ENCODE peak calls at places on chromosomes 1 and 21, in five cellular contexts. One of them, this sample, is unnamed.
A peak's percentile ranks its signal among the peaks of the same experiment; 100 is the strongest.

GRCh38 chr1:30919025-30919881 is 10.7 kb upstream of the SDC3 start:
- DNase-seq in omental fat pad: no peak
- DNase-seq in IMR-90: peak; percentile 81
- DNase-seq in HFF-Myc: peak; percentile 46
- DNase-seq in AG09319: no peak
- DNase-seq in this sample: peak; percentile 79

GRCh38 chr1:61334718-61335589 is 252.6 kb downstream of the NFIA start:
- DNase-seq in AG09319: no peak
- DNase-seq in IMR-90: no peak
- DNase-seq in omental fat pad: peak; percentile 44
- DNase-seq in HFF-Myc: no peak
- DNase-seq in this sample: peak; percentile 31

GRCh38 chr1:43930949-43931275 is 2.7 kb upstream of the ARTN start:
- DNase-seq in AG09319: no peak
- DNase-seq in omental fat pad: no peak
- DNase-seq in HFF-Myc: no peak
- DNase-seq in IMR-90: no peak
- DNase-seq in this sample: no peak

GRCh38 chr1:31421404-31422040 is 8.5 kb downstream of the SERINC2 start:
- DNase-seq in IMR-90: peak; percentile 32
- DNase-seq in AG09319: no peak
- DNase-seq in HFF-Myc: no peak
- DNase-seq in omental fat pad: no peak
- DNase-seq in this sample: no peak

GRCh38 chr1:33007190-33008050 is 29.3 kb downstream of the AK2 start:
- DNase-seq in AG09319: peak; percentile 75
- DNase-seq in IMR-90: peak; percentile 94
- DNase-seq in omental fat pad: no peak
- DNase-seq in HFF-Myc: peak; percentile 75
- DNase-seq in this sample: peak; percentile 95

GRCh38 chr1:180167721-180168467 is 13.2 kb downstream of the QSOX1 start:
- DNase-seq in AG09319: no peak
- DNase-seq in HFF-Myc: no peak
- DNase-seq in omental fat pad: no peak
- DNase-seq in IMR-90: peak; percentile 22
- DNase-seq in this sample: no peak

GRCh38 chr1:147771216-147772125 is 11.1 kb upstream of the GJA5 start:
- DNase-seq in HFF-Myc: no peak
- DNase-seq in AG09319: no peak
- DNase-seq in IMR-90: peak; percentile 5
- DNase-seq in omental fat pad: no peak
- DNase-seq in this sample: peak; percentile 28

GRCh38 chr1:8026976-8027747 is 1.1 kb upstream of the ERRFI1 start:
- DNase-seq in HFF-Myc: no peak
- DNase-seq in AG09319: no peak
- DNase-seq in omental fat pad: no peak
- DNase-seq in IMR-90: peak; percentile 80
- DNase-seq in this sample: peak; percentile 64

GRCh38 chr21:37627561-37627960 is 261.0 kb downstream of the DYRK1A start:
- DNase-seq in HFF-Myc: no peak
- DNase-seq in IMR-90: no peak
- DNase-seq in omental fat pad: no peak
- DNase-seq in AG09319: no peak
- DNase-seq in this sample: no peak

GRCh38 chr21:42522771-42523170 is 9.1 kb downstream of the SLC37A1 start:
- DNase-seq in IMR-90: no peak
- DNase-seq in AG09319: no peak
- DNase-seq in omental fat pad: no peak
- DNase-seq in HFF-Myc: no peak
- DNase-seq in this sample: no peak

GRCh38 chr1:170663011-170663410 is 920 bp upstream of the PRRX1 start:
- DNase-seq in AG09319: no peak
- DNase-seq in HFF-Myc: no peak
- DNase-seq in omental fat pad: no peak
- DNase-seq in IMR-90: peak; percentile 49
- DNase-seq in this sample: peak; percentile 81

GRCh38 chr21:34850166-34850695 is 181.4 kb downstream of the CLIC6 start:
- DNase-seq in IMR-90: no peak
- DNase-seq in omental fat pad: no peak
- DNase-seq in HFF-Myc: no peak
- DNase-seq in AG09319: no peak
- DNase-seq in this sample: no peak

GRCh38 chr1:147246910-147247655 is 4.6 kb downstream of the CHD1L start:
- DNase-seq in AG09319: no peak
- DNase-seq in IMR-90: no peak
- DNase-seq in HFF-Myc: no peak
- DNase-seq in omental fat pad: no peak
- DNase-seq in this sample: peak; percentile 7

GRCh38 chr1:36248250-36248894 is 24.1 kb downstream of the THRAP3 start:
- DNase-seq in AG09319: peak; percentile 57
- DNase-seq in omental fat pad: peak; percentile 36
- DNase-seq in HFF-Myc: peak; percentile 60
- DNase-seq in IMR-90: peak; percentile 93
- DNase-seq in this sample: peak; percentile 94

GRCh38 chr1:48617227-48617626 is 145.2 kb upstream of the SPATA6 start:
- DNase-seq in omental fat pad: no peak
- DNase-seq in AG09319: no peak
- DNase-seq in IMR-90: no peak
- DNase-seq in HFF-Myc: no peak
- DNase-seq in this sample: peak; percentile 44

GRCh38 chr21:32136546-32136945 is 142.3 kb downstream of the MIS18A start:
- DNase-seq in IMR-90: no peak
- DNase-seq in omental fat pad: no peak
- DNase-seq in HFF-Myc: no peak
- DNase-seq in AG09319: no peak
- DNase-seq in this sample: no peak

GRCh38 chr1:2642131-2642559 is 9.3 kb upstream of the MMEL1 start:
- DNase-seq in AG09319: no peak
- DNase-seq in HFF-Myc: no peak
- DNase-seq in omental fat pad: no peak
- DNase-seq in IMR-90: no peak
- DNase-seq in this sample: no peak

GRCh38 chr21:42498012-42498411 is 2.0 kb upstream of the RSPH1 start:
- DNase-seq in IMR-90: no peak
- DNase-seq in omental fat pad: no peak
- DNase-seq in HFF-Myc: no peak
- DNase-seq in AG09319: no peak
- DNase-seq in this sample: no peak

GRCh38 chr1:5915587-5916571 is 76.3 kb downstream of the NPHP4 start:
- DNase-seq in AG09319: peak; percentile 10
- DNase-seq in IMR-90: peak; percentile 65
- DNase-seq in HFF-Myc: peak; percentile 25
- DNase-seq in omental fat pad: no peak
- DNase-seq in this sample: peak; percentile 57

GRCh38 chr1:50110656-50111055 is 1.9 kb downstream of the ELAVL4 start:
- DNase-seq in omental fat pad: no peak
- DNase-seq in AG09319: no peak
- DNase-seq in IMR-90: no peak
- DNase-seq in HFF-Myc: no peak
- DNase-seq in this sample: no peak

GRCh38 chr1:16129316-16129715 is 26.6 kb downstream of the EPHA2 start:
- DNase-seq in IMR-90: no peak
- DNase-seq in HFF-Myc: no peak
- DNase-seq in omental fat pad: no peak
- DNase-seq in AG09319: no peak
- DNase-seq in this sample: no peak

GRCh38 chr1:203858055-203858454 is 3.3 kb upstream of the SNRPE start:
- DNase-seq in AG09319: peak; percentile 28
- DNase-seq in HFF-Myc: no peak
- DNase-seq in omental fat pad: no peak
- DNase-seq in IMR-90: peak; percentile 90
- DNase-seq in this sample: peak; percentile 64

GRCh38 chr1:110032327-110032726 is 2.1 kb upstream of the STRIP1 start:
- DNase-seq in HFF-Myc: no peak
- DNase-seq in IMR-90: no peak
- DNase-seq in omental fat pad: no peak
- DNase-seq in AG09319: no peak
- DNase-seq in this sample: no peak

GRCh38 chr1:30757196-30757949 is at the start of gene LAPTM5:
- DNase-seq in HFF-Myc: peak; percentile 53
- DNase-seq in AG09319: no peak
- DNase-seq in omental fat pad: no peak
- DNase-seq in IMR-90: no peak
- DNase-seq in this sample: peak; percentile 68

GRCh38 chr21:36765229-36765628 is 66.3 kb downstream of the SIM2 start:
- DNase-seq in AG09319: no peak
- DNase-seq in HFF-Myc: no peak
- DNase-seq in omental fat pad: no peak
- DNase-seq in IMR-90: peak; percentile 42
- DNase-seq in this sample: peak; percentile 20

GRCh38 chr1:15902882-15903281 is 55.4 kb downstream of the SPEN start:
- DNase-seq in AG09319: no peak
- DNase-seq in omental fat pad: no peak
- DNase-seq in IMR-90: peak; percentile 91
- DNase-seq in HFF-Myc: peak; percentile 35
- DNase-seq in this sample: peak; percentile 89

GRCh38 chr21:28579986-28580550 is 412.6 kb downstream of the LTN1 start:
- DNase-seq in AG09319: no peak
- DNase-seq in omental fat pad: no peak
- DNase-seq in HFF-Myc: no peak
- DNase-seq in IMR-90: no peak
- DNase-seq in this sample: no peak

GRCh38 chr1:182629674-182630073 is 25.5 kb upstream of the RGS16 start:
- DNase-seq in AG09319: no peak
- DNase-seq in HFF-Myc: no peak
- DNase-seq in IMR-90: no peak
- DNase-seq in omental fat pad: no peak
- DNase-seq in this sample: no peak

GRCh38 chr1:234989019-234989418 is 139.6 kb downstream of the TOMM20 start:
- DNase-seq in HFF-Myc: no peak
- DNase-seq in omental fat pad: no peak
- DNase-seq in AG09319: no peak
- DNase-seq in IMR-90: peak; percentile 64
- DNase-seq in this sample: no peak

GRCh38 chr1:10685851-10686403 is 110.5 kb downstream of the CASZ1 start:
- DNase-seq in omental fat pad: no peak
- DNase-seq in HFF-Myc: no peak
- DNase-seq in IMR-90: peak; percentile 16
- DNase-seq in AG09319: no peak
- DNase-seq in this sample: no peak

GRCh38 chr1:1510912-1511532 is 940 bp upstream of the ATAD3A start:
- DNase-seq in omental fat pad: no peak
- DNase-seq in IMR-90: peak; percentile 2
- DNase-seq in AG09319: no peak
- DNase-seq in HFF-Myc: no peak
- DNase-seq in this sample: peak; percentile 19

GRCh38 chr1:155396874-155397476 is 76.3 kb downstream of the RUSC1 start:
- DNase-seq in IMR-90: no peak
- DNase-seq in omental fat pad: no peak
- DNase-seq in AG09319: no peak
- DNase-seq in HFF-Myc: no peak
- DNase-seq in this sample: no peak

GRCh38 chr1:29786791-29787732 is 550.7 kb downstream of the PTPRU start:
- DNase-seq in IMR-90: no peak
- DNase-seq in omental fat pad: no peak
- DNase-seq in AG09319: no peak
- DNase-seq in HFF-Myc: no peak
- DNase-seq in this sample: no peak

DNA sequence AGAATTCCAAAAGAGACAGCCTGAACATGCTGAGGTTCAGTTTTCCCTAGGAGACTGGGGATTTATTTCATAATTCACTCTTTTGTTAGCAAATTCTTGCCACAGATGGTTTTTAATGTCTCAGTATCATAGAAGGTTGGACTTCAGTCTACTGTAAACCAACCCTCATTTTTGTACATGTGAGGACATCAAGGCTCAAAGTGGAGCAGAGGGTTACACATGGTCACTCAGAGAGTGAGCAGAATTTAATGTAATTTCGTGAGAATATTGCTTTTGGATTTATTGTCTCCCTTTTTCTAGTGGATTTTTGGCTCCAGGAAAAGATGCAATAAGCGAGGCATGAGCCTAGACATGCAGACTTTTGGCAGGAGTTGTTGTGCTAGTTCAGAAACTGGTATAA is 210.8 kb upstream of the JUN start:
- DNase-seq in AG09319: no peak
- DNase-seq in omental fat pad: no peak
- DNase-seq in IMR-90: no peak
- DNase-seq in HFF-Myc: no peak
- DNase-seq in this sample: no peak
- TF ChIP-seq CTCF in AG09319: no peak
- TF ChIP-seq CTCF in omental fat pad: no peak
- TF ChIP-seq CTCF in IMR-90: no peak
- TF ChIP-seq CTCF in HFF-Myc: no peak
- TF ChIP-seq CTCF in this sample: no peak

DNA sequence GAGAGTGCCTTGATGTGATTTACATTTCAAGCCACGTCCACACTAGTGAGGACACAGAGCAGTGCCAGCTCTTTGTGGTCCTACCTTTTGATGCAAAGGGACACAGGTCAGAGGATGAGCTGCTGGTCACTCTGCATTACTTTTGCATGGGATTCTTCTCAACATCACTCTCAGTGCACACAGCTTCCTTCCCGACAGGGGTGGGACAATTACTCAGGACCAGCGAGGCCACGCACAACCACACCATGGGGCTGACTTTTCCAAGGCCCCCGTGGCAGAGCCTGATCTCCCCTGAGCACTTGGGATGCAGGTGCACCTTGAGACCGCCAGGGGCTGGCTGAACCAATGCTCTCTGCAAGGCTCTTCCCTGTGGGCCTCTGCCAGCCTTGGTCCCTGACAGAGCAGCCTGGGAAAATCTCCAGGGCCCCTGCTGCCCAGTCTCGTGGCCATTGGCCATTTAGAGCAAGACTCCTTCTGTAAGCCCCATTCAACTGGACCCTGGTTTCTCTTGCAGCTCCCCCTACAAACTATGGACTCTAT is 13.2 kb upstream of the PRAMEF12 start:
- DNase-seq in HFF-Myc: no peak
- DNase-seq in AG09319: no peak
- DNase-seq in IMR-90: no peak
- DNase-seq in omental fat pad: no peak
- DNase-seq in this sample: no peak
- TF ChIP-seq CTCF in HFF-Myc: no peak
- TF ChIP-seq CTCF in AG09319: no peak
- TF ChIP-seq CTCF in IMR-90: no peak
- TF ChIP-seq CTCF in omental fat pad: no peak
- TF ChIP-seq CTCF in this sample: no peak

DNA sequence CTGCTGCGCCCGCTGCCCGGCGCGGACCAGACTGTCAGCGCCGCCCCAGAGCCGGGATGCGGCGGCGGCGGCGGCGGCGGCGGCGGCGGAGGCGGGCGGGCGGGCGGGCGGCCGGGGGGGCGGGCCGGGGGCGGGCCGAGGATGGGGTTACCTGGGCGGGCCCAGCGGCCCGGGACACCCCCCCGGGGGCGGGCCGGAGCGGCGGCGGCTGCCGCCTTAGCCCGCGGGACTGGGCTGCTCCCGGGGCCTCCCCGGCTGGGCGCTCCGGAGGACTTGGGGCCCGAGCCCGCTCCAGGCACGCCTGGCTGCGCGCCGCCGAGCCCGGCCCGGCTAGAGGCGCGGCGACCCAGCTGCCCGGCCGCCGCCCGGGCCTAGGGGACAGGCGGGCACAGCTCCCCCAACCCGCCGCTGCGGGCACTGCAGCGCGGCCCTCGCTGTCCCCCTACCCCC is at the start of gene WNT4:
- DNase-seq in HFF-Myc: no peak
- DNase-seq in AG09319: no peak
- DNase-seq in omental fat pad: no peak
- DNase-seq in IMR-90: no peak
- DNase-seq in this sample: no peak
- TF ChIP-seq CTCF in HFF-Myc: no peak
- TF ChIP-seq CTCF in AG09319: peak; percentile 5
- TF ChIP-seq CTCF in omental fat pad: no peak
- TF ChIP-seq CTCF in IMR-90: peak; percentile 18
- TF ChIP-seq CTCF in this sample: no peak

GRCh38 chr21:16454371-16454770 is 724.6 kb downstream of the USP25 start:
- DNase-seq in omental fat pad: no peak
- DNase-seq in AG09319: no peak
- DNase-seq in IMR-90: no peak
- DNase-seq in HFF-Myc: no peak
- DNase-seq in this sample: peak; percentile 37
- TF ChIP-seq CTCF in omental fat pad: no peak
- TF ChIP-seq CTCF in AG09319: peak; percentile 37
- TF ChIP-seq CTCF in IMR-90: no peak
- TF ChIP-seq CTCF in HFF-Myc: no peak
- TF ChIP-seq CTCF in this sample: peak; percentile 50